ENCODE peak calls at places on chromosomes 16 and 17, in seven cellular contexts. One of them, this sample, is unnamed. For H3K9me3, the result is how much of the 10 kb centered on the place peaks cover.

GRCh38 chr17:32878211-32878610 is 1.3 kb upstream of the MYO1D start:
- DNase-seq in fibroblast of lung: peak
- DNase-seq in T-helper 17 cell: no peak
- DNase-seq in small intestine: peak
- DNase-seq in psoas muscle: peak
- DNase-seq in H1: no peak
- DNase-seq in colonic mucosa: no peak
- DNase-seq in this sample: peak

GRCh38 chr16:85963746-85964370 is 64.9 kb downstream of the IRF8 start:
- DNase-seq in small intestine: no peak
- DNase-seq in psoas muscle: peak
- DNase-seq in colonic mucosa: no peak
- DNase-seq in H1: no peak
- DNase-seq in T-helper 17 cell: no peak
- DNase-seq in fibroblast of lung: peak
- DNase-seq in this sample: peak

GRCh38 chr17:41308251-41308917 is 725 bp downstream of the KRTAP16-1 start:
- DNase-seq in colonic mucosa: no peak
- DNase-seq in fibroblast of lung: no peak
- DNase-seq in small intestine: peak
- DNase-seq in H1: no peak
- DNase-seq in T-helper 17 cell: peak
- DNase-seq in psoas muscle: peak
- DNase-seq in this sample: peak

GRCh38 chr16:87713469-87714229 is 52.1 kb downstream of the KLHDC4 start:
- DNase-seq in fibroblast of lung: no peak
- DNase-seq in psoas muscle: no peak
- DNase-seq in T-helper 17 cell: no peak
- DNase-seq in small intestine: no peak
- DNase-seq in colonic mucosa: no peak
- DNase-seq in H1: no peak
- DNase-seq in this sample: no peak

GRCh38 chr16:88634994-88635670 is 3.2 kb upstream of the IL17C start:
- DNase-seq in T-helper 17 cell: no peak
- DNase-seq in fibroblast of lung: no peak
- DNase-seq in H1: no peak
- DNase-seq in colonic mucosa: no peak
- DNase-seq in small intestine: no peak
- DNase-seq in psoas muscle: no peak
- DNase-seq in this sample: no peak

GRCh38 chr16:49078571-49078970 is 203.1 kb downstream of the CBLN1 start:
- DNase-seq in T-helper 17 cell: no peak
- DNase-seq in psoas muscle: no peak
- DNase-seq in fibroblast of lung: no peak
- DNase-seq in colonic mucosa: no peak
- DNase-seq in small intestine: no peak
- DNase-seq in H1: no peak
- DNase-seq in this sample: no peak

GRCh38 chr17:28700830-28701492 is 10.7 kb downstream of the PROCA1 start:
- DNase-seq in psoas muscle: no peak
- DNase-seq in H1: no peak
- DNase-seq in T-helper 17 cell: no peak
- DNase-seq in colonic mucosa: no peak
- DNase-seq in fibroblast of lung: no peak
- DNase-seq in small intestine: no peak
- DNase-seq in this sample: no peak

GRCh38 chr17:82283208-82283749 is 9.8 kb upstream of the CSNK1D start:
- DNase-seq in T-helper 17 cell: no peak
- DNase-seq in small intestine: no peak
- DNase-seq in psoas muscle: peak
- DNase-seq in colonic mucosa: no peak
- DNase-seq in fibroblast of lung: peak
- DNase-seq in H1: no peak
- DNase-seq in this sample: no peak

GRCh38 chr16:79451196-79451816 is 149.2 kb downstream of the MAF start:
- DNase-seq in fibroblast of lung: no peak
- DNase-seq in T-helper 17 cell: no peak
- DNase-seq in colonic mucosa: no peak
- DNase-seq in small intestine: no peak
- DNase-seq in psoas muscle: no peak
- DNase-seq in H1: no peak
- DNase-seq in this sample: no peak

GRCh38 chr17:61457226-61457983 is 5.2 kb downstream of the TBX4 start:
- DNase-seq in fibroblast of lung: no peak
- DNase-seq in T-helper 17 cell: no peak
- DNase-seq in colonic mucosa: no peak
- DNase-seq in small intestine: no peak
- DNase-seq in psoas muscle: no peak
- DNase-seq in H1: no peak
- DNase-seq in this sample: no peak

GRCh38 chr17:61458000-61458399 is 5.8 kb downstream of the TBX4 start:
- DNase-seq in colonic mucosa: no peak
- DNase-seq in small intestine: no peak
- DNase-seq in T-helper 17 cell: no peak
- DNase-seq in psoas muscle: no peak
- DNase-seq in H1: no peak
- DNase-seq in fibroblast of lung: no peak
- DNase-seq in this sample: no peak

GRCh38 chr17:61454932-61455753 is 2.9 kb downstream of the TBX4 start:
- DNase-seq in psoas muscle: no peak
- DNase-seq in colonic mucosa: no peak
- DNase-seq in small intestine: no peak
- DNase-seq in T-helper 17 cell: no peak
- DNase-seq in fibroblast of lung: peak
- DNase-seq in H1: no peak
- DNase-seq in this sample: no peak

GRCh38 chr17:61455754-61456681 is 3.8 kb downstream of the TBX4 start:
- DNase-seq in H1: no peak
- DNase-seq in colonic mucosa: no peak
- DNase-seq in T-helper 17 cell: no peak
- DNase-seq in fibroblast of lung: peak
- DNase-seq in psoas muscle: no peak
- DNase-seq in small intestine: no peak
- DNase-seq in this sample: no peak

DNA sequence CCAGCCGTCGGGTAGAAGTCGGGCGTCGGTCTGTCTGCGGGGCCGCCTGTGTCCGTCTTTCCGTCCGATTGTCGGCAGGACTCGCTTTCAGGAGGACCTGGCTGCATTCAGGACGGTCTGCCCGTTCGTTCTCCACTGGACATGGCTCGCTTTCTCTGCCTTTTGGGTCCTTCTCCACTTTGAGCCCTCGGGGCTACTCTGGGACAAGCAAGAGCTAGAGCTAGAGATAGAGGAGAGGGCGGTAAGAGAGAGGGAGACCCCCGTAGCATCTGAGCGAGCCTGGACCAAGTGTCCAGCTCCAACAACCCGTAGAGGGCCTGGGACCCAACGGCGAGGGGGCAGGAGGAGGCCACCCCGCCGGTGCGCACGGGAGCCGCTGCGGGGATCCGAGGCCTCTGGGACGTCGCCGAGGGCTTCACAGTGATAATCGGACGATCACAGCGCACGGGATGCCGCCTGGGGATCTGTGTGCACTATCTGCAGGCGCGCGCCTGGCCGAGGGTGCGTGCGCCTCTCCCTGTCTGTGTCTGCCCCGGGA is 4.5 kb downstream of the TBX4 start:
- DNase-seq in colonic mucosa: no peak
- DNase-seq in small intestine: no peak
- DNase-seq in fibroblast of lung: no peak
- DNase-seq in H1: no peak
- DNase-seq in psoas muscle: no peak
- DNase-seq in T-helper 17 cell: no peak
- DNase-seq in this sample: peak
- H3K9me3 ChIP-seq in colonic mucosa: under half
- H3K9me3 ChIP-seq in small intestine: under half
- H3K9me3 ChIP-seq in fibroblast of lung: under half
- H3K9me3 ChIP-seq in H1: under half
- H3K9me3 ChIP-seq in psoas muscle: under half
- H3K9me3 ChIP-seq in T-helper 17 cell: under half
- H3K9me3 ChIP-seq in this sample: under half

DNA sequence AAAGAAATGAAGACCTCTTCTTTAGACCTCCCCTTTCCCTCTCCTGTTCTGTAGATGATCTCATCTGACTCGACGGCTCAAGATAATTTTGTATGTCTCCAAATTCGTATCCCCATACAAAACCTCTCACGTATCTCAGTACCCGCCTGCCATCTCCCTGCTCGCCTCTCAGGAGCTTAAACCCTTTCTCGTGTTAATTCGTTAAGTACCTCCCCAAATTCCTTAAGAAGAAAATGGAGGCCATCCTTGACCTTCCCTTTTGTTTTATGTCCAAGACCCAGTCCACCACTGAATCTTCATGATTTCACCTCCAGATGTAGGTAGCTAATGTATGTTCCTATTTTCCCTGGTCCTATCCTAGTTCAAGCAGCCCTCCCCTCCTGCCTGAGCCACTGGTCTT is 41.6 kb downstream of the OR3A1 start:
- DNase-seq in small intestine: no peak
- DNase-seq in colonic mucosa: no peak
- DNase-seq in T-helper 17 cell: no peak
- DNase-seq in psoas muscle: no peak
- DNase-seq in fibroblast of lung: no peak
- DNase-seq in H1: no peak
- DNase-seq in this sample: no peak
- H3K9me3 ChIP-seq in small intestine: under half
- H3K9me3 ChIP-seq in colonic mucosa: under half
- H3K9me3 ChIP-seq in T-helper 17 cell: under half
- H3K9me3 ChIP-seq in psoas muscle: under half
- H3K9me3 ChIP-seq in fibroblast of lung: under half
- H3K9me3 ChIP-seq in H1: under half
- H3K9me3 ChIP-seq in this sample: under half

GRCh38 chr16:71441348-71441781 is 489 bp downstream of the TLE7 start:
- DNase-seq in colonic mucosa: no peak
- DNase-seq in psoas muscle: no peak
- DNase-seq in T-helper 17 cell: no peak
- DNase-seq in H1: no peak
- DNase-seq in small intestine: no peak
- DNase-seq in fibroblast of lung: no peak
- DNase-seq in this sample: no peak
- H3K9me3 ChIP-seq in colonic mucosa: under half
- H3K9me3 ChIP-seq in psoas muscle: under half
- H3K9me3 ChIP-seq in T-helper 17 cell: under half
- H3K9me3 ChIP-seq in H1: under half
- H3K9me3 ChIP-seq in small intestine: under half
- H3K9me3 ChIP-seq in fibroblast of lung: under half
- H3K9me3 ChIP-seq in this sample: under half

DNA sequence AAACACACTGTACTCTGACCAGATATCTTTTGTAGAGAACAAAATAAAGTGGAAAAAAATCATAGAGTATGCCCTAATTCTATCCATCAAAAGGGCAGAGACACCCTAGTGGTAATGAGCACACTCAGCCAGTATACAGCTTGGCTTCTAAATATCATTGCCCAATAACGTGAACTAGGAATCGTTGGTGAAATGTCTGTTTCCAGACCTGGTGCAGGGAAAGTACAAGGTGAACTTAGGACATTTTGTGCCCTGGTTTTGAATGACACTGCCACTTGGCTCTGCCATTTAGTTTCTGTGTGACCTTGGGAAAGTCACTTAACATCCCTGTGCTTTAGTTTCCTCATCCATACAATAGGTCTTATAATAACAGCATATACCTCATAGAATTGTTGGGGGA is 13.7 kb downstream of the AMFR start:
- DNase-seq in H1: no peak
- DNase-seq in T-helper 17 cell: no peak
- DNase-seq in small intestine: no peak
- DNase-seq in psoas muscle: no peak
- DNase-seq in fibroblast of lung: no peak
- DNase-seq in colonic mucosa: no peak
- DNase-seq in this sample: no peak
- H3K9me3 ChIP-seq in H1: under half
- H3K9me3 ChIP-seq in T-helper 17 cell: under half
- H3K9me3 ChIP-seq in small intestine: under half
- H3K9me3 ChIP-seq in psoas muscle: under half
- H3K9me3 ChIP-seq in fibroblast of lung: under half
- H3K9me3 ChIP-seq in colonic mucosa: under half
- H3K9me3 ChIP-seq in this sample: under half

This sample was measured in body of pancreas.